ENCODE peak calls at places on chromosomes 16 and 17, in four cellular contexts. One of them, this sample, is unnamed.

GRCh38 chr16:11619327-11619851 is 32.7 kb upstream of the LITAF start:
- DNase-seq in neural crest cell: no peak
- DNase-seq in heart left ventricle: no peak
- DNase-seq in AG09319: no peak
- DNase-seq in this sample: no peak

GRCh38 chr17:67855504-67856324 is 30.4 kb downstream of the BPTF start:
- DNase-seq in neural crest cell: no peak
- DNase-seq in heart left ventricle: no peak
- DNase-seq in AG09319: no peak
- DNase-seq in this sample: no peak

GRCh38 chr17:31571124-31571892 is 179.8 kb downstream of the RAB11FIP4 start:
- DNase-seq in heart left ventricle: peak; percentile 88
- DNase-seq in AG09319: peak; percentile 83
- DNase-seq in neural crest cell: no peak
- DNase-seq in this sample: no peak

GRCh38 chr17:44334315-44335181 is 9.9 kb upstream of the SLC25A39 start:
- DNase-seq in neural crest cell: no peak
- DNase-seq in AG09319: no peak
- DNase-seq in heart left ventricle: no peak
- DNase-seq in this sample: no peak

GRCh38 chr16:74261068-74261467 is 35.5 kb upstream of the PSMD7 start:
- DNase-seq in AG09319: no peak
- DNase-seq in heart left ventricle: no peak
- DNase-seq in neural crest cell: no peak
- DNase-seq in this sample: no peak

GRCh38 chr17:48542114-48542955 is 2.6 kb downstream of the HOXB2 start:
- DNase-seq in heart left ventricle: no peak
- DNase-seq in neural crest cell: no peak
- DNase-seq in AG09319: no peak
- DNase-seq in this sample: no peak

GRCh38 chr17:2089021-2089422 is 34.1 kb downstream of the HIC1 start:
- DNase-seq in AG09319: no peak
- DNase-seq in heart left ventricle: no peak
- DNase-seq in neural crest cell: no peak
- DNase-seq in this sample: no peak

GRCh38 chr17:46876353-46876887 is 25.0 kb downstream of the WNT9B start:
- DNase-seq in heart left ventricle: no peak
- DNase-seq in neural crest cell: no peak
- DNase-seq in AG09319: no peak
- DNase-seq in this sample: no peak

GRCh38 chr16:12906271-12906670 is 4.9 kb downstream of the SHISA9 start:
- DNase-seq in neural crest cell: no peak
- DNase-seq in heart left ventricle: no peak
- DNase-seq in AG09319: no peak
- DNase-seq in this sample: no peak

GRCh38 chr17:65750166-65750565 is 188.7 kb upstream of the AXIN2 start:
- DNase-seq in AG09319: no peak
- DNase-seq in neural crest cell: no peak
- DNase-seq in heart left ventricle: no peak
- DNase-seq in this sample: no peak

GRCh38 chr17:39365252-39365651 is 36.2 kb downstream of the FBXL20 start:
- DNase-seq in neural crest cell: no peak
- DNase-seq in heart left ventricle: no peak
- DNase-seq in AG09319: peak; percentile 49
- DNase-seq in this sample: no peak

GRCh38 chr17:4448197-4448980 is 14.6 kb downstream of the SPNS3 start:
- DNase-seq in neural crest cell: no peak
- DNase-seq in AG09319: no peak
- DNase-seq in heart left ventricle: no peak
- DNase-seq in this sample: no peak

GRCh38 chr17:1454541-1454940 is 1.5 kb downstream of the CRK start:
- DNase-seq in neural crest cell: no peak
- DNase-seq in heart left ventricle: no peak
- DNase-seq in AG09319: no peak
- DNase-seq in this sample: no peak

GRCh38 chr17:13931752-13932477 is 137.4 kb upstream of the COX10 start:
- DNase-seq in heart left ventricle: peak; percentile 74
- DNase-seq in AG09319: no peak
- DNase-seq in neural crest cell: no peak
- DNase-seq in this sample: peak; percentile 41

GRCh38 chr16:88045820-88046303 is 94.6 kb downstream of the BANP start:
- DNase-seq in neural crest cell: no peak
- DNase-seq in heart left ventricle: peak; percentile 31
- DNase-seq in AG09319: no peak
- DNase-seq in this sample: no peak

GRCh38 chr16:81505011-81505660 is 60.5 kb downstream of the CMIP start:
- DNase-seq in neural crest cell: no peak
- DNase-seq in AG09319: no peak
- DNase-seq in heart left ventricle: no peak
- DNase-seq in this sample: no peak

GRCh38 chr17:1792495-1793446 is 30.9 kb downstream of the SERPINF1 start:
- DNase-seq in neural crest cell: no peak
- DNase-seq in heart left ventricle: no peak
- DNase-seq in AG09319: no peak
- DNase-seq in this sample: no peak

GRCh38 chr17:17132746-17133145 is 73.4 kb downstream of the PLD6 start:
- DNase-seq in heart left ventricle: no peak
- DNase-seq in AG09319: no peak
- DNase-seq in neural crest cell: no peak
- DNase-seq in this sample: no peak

GRCh38 chr16:65083181-65083845 is 38.5 kb downstream of the CDH11 start:
- DNase-seq in heart left ventricle: no peak
- DNase-seq in AG09319: no peak
- DNase-seq in neural crest cell: no peak
- DNase-seq in this sample: no peak

GRCh38 chr17:34613064-34614019 is 34.0 kb downstream of the TMEM132E start:
- DNase-seq in neural crest cell: no peak
- DNase-seq in heart left ventricle: no peak
- DNase-seq in AG09319: no peak
- DNase-seq in this sample: no peak

GRCh38 chr16:75310541-75310940 is 59.1 kb upstream of the BCAR1 start:
- DNase-seq in AG09319: no peak
- DNase-seq in heart left ventricle: no peak
- DNase-seq in neural crest cell: no peak
- DNase-seq in this sample: no peak

GRCh38 chr17:82274134-82275020 is 877 bp upstream of the CSNK1D start:
- DNase-seq in heart left ventricle: peak; percentile 62
- DNase-seq in neural crest cell: no peak
- DNase-seq in AG09319: no peak
- DNase-seq in this sample: no peak

GRCh38 chr17:39152134-39152884 is 872 bp upstream of the PLXDC1 start:
- DNase-seq in neural crest cell: no peak
- DNase-seq in heart left ventricle: peak; percentile 68
- DNase-seq in AG09319: no peak
- DNase-seq in this sample: no peak

GRCh38 chr17:19897901-19898300 is 30.2 kb upstream of the ULK2 start:
- DNase-seq in heart left ventricle: no peak
- DNase-seq in neural crest cell: no peak
- DNase-seq in AG09319: peak; percentile 60
- DNase-seq in this sample: no peak

DNA sequence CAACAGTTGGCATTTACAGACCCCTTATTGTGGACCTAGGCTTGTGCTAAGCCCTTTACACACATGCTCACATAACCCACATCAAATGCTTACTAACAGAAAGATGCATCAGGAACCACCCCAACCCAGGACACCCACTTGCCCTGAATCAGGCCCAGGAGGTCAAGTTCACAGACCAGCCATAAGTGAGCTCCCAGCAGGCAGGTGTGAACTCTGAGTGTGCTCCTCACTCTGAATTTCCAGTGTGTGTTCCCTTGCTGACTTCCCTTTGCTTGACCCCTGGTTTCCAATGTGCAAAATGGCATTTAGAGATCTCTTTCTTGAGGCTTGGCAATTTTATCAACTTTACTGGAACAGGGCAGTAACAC is 87.0 kb downstream of the BMERB1 start:
- DNase-seq in neural crest cell: no peak
- DNase-seq in heart left ventricle: no peak
- DNase-seq in AG09319: no peak
- DNase-seq in this sample: no peak
- TF ChIP-seq CTCF in neural crest cell: no peak
- TF ChIP-seq CTCF in heart left ventricle: no peak
- TF ChIP-seq CTCF in AG09319: no peak
- TF ChIP-seq CTCF in this sample: no peak

DNA sequence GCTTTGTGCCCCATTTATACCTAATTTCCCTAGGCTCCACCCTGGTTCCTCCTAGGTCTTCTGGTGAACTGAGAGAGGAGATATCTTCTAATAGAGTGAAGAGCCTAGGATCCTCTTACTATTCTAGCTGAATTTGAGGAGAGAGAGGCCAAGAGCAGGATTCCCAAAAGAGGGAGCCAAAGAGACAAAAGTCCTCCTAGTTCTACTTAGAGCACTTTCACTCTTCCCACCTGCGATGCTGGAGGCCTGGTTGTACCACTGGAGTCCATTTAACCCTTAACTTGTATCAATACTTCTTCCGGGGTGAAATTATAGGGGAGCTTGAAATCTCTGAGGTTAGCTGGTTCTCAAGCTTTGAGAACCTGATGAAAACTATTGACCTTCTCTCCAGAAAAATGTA is 3.4 kb upstream of the SSH2 start:
- DNase-seq in neural crest cell: no peak
- DNase-seq in heart left ventricle: no peak
- DNase-seq in AG09319: no peak
- DNase-seq in this sample: no peak
- TF ChIP-seq CTCF in neural crest cell: no peak
- TF ChIP-seq CTCF in heart left ventricle: no peak
- TF ChIP-seq CTCF in AG09319: peak; percentile 48
- TF ChIP-seq CTCF in this sample: no peak

GRCh38 chr17:50664788-50665458 is 30.2 kb downstream of the ABCC3 start:
- DNase-seq in AG09319: no peak
- DNase-seq in heart left ventricle: no peak
- DNase-seq in neural crest cell: no peak
- DNase-seq in this sample: no peak
- TF ChIP-seq CTCF in AG09319: no peak
- TF ChIP-seq CTCF in heart left ventricle: no peak
- TF ChIP-seq CTCF in neural crest cell: no peak
- TF ChIP-seq CTCF in this sample: no peak

DNA sequence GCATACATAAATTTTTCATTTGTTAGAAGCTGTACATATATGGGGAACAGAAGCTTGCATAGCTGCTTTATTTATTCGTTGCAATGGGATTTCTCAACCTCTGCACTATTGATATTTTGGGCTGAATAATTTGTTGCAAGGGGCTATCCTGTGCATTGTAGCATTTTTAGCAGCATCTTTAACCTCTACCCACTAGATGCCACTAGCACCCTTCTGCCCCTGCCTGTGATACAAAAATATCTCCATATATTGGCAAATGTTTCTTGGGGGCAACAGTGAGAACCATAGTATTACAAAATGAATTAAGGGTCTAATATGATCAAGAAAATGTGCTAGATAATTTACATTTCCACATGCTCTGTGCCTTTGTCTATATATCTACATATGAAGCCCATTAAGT is 1401.0 kb downstream of the CDH11 start:
- DNase-seq in heart left ventricle: no peak
- DNase-seq in AG09319: no peak
- DNase-seq in neural crest cell: no peak
- DNase-seq in this sample: no peak
- TF ChIP-seq CTCF in heart left ventricle: peak; percentile 9
- TF ChIP-seq CTCF in AG09319: peak; percentile 30
- TF ChIP-seq CTCF in neural crest cell: no peak
- TF ChIP-seq CTCF in this sample: no peak

DNA sequence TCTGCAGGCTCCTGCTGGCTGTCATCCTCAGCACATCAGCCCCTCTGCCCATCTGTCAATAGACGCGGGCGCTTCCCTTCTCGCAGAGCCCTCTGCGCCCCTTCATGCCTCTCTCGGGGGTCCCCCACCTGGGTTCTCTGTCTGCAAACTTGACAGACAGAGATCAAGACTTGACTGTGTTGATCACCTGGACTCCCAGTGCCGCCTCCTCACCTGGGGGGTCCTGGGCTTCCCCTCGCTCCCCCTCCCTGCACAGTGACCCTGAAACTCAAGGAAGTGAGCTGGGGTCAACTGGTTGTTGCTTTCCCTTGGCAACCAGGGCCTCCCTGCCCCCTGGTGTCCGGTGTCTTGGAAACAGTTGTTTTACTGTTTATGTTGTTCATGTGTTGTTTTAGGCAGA is 31.9 kb downstream of the RNF213 start:
- DNase-seq in heart left ventricle: no peak
- DNase-seq in AG09319: no peak
- DNase-seq in neural crest cell: peak; percentile 32
- DNase-seq in this sample: no peak
- TF ChIP-seq CTCF in heart left ventricle: no peak
- TF ChIP-seq CTCF in AG09319: no peak
- TF ChIP-seq CTCF in neural crest cell: peak; percentile 40
- TF ChIP-seq CTCF in this sample: no peak

GRCh38 chr16:66549284-66550131 is at the start of gene TK2:
- DNase-seq in neural crest cell: peak; percentile 51
- DNase-seq in AG09319: no peak
- DNase-seq in heart left ventricle: peak; percentile 89
- DNase-seq in this sample: peak; percentile 53
- TF ChIP-seq CTCF in neural crest cell: no peak
- TF ChIP-seq CTCF in AG09319: no peak
- TF ChIP-seq CTCF in heart left ventricle: no peak
- TF ChIP-seq CTCF in this sample: no peak

DNA sequence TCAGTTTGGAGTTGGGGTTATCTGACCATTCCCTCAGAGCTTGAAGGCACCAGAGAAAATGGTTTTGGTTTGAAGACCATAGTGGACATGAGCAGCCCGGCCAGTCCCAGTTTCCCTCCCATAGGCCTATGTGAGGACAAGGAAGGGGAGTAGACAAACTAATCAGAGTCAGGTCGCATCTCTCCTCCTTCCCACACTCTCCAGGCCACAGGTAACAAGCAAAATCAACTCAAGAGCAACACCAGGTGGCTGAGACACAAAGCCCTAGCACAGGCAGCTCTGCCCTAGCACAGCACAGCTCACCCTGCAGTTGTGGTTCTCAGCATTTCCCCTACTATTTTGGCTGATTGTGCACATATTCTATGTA is 7.2 kb downstream of the SUPT4H1 start:
- DNase-seq in neural crest cell: no peak
- DNase-seq in AG09319: no peak
- DNase-seq in heart left ventricle: no peak
- DNase-seq in this sample: peak; percentile 51
- TF ChIP-seq CTCF in neural crest cell: no peak
- TF ChIP-seq CTCF in AG09319: no peak
- TF ChIP-seq CTCF in heart left ventricle: no peak
- TF ChIP-seq CTCF in this sample: peak; percentile 43

DNA sequence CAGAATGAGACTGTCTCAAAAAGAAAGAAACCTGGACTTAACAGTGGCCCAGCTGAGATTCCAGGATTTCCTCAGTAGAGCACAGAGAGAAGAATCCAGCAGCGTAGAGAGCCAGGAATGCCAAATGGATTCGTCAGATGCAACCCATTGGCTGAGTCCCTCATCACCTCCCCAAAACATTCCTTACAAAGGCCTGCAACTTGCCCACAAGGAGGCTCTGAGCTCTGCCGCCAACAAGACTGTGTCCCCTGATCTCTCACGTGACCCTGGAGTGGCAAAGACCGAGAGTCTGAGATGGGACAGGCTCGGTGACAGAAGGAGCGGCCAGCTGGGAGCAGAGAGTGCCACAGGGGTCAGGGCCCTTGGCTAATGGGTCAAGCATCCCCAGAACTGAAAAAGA is 6.9 kb upstream of the CHMP6 start:
- DNase-seq in heart left ventricle: peak; percentile 31
- DNase-seq in neural crest cell: no peak
- DNase-seq in AG09319: peak; percentile 70
- DNase-seq in this sample: no peak
- TF ChIP-seq CTCF in heart left ventricle: no peak
- TF ChIP-seq CTCF in neural crest cell: no peak
- TF ChIP-seq CTCF in AG09319: peak; percentile 35
- TF ChIP-seq CTCF in this sample: no peak